ENCODE peak calls at places on chromosomes 16 and 17, in six cellular contexts. One of them, this sample, is unnamed.

GRCh38 chr17:31394544-31394943 is 3.1 kb downstream of the RAB11FIP4 start:
- DNase-seq in amniotic stem cell: peak; percentile 14
- DNase-seq in hypothalamus: no peak
- DNase-seq in nucleus accumbens: no peak
- DNase-seq in putamen: no peak
- DNase-seq in stimulated activated CD4-positive, alpha-beta T cell treated with anti-CD3 and anti-CD28 coated beads, Interleukin-1b, Interleukin-23, amount 100 ng/mL, for 48 hours: peak; percentile 38
- DNase-seq in this sample: no peak

GRCh38 chr16:12896562-12896961 is 4.8 kb upstream of the SHISA9 start:
- DNase-seq in putamen: no peak
- DNase-seq in hypothalamus: no peak
- DNase-seq in amniotic stem cell: no peak
- DNase-seq in nucleus accumbens: no peak
- DNase-seq in stimulated activated CD4-positive, alpha-beta T cell treated with anti-CD3 and anti-CD28 coated beads, Interleukin-1b, Interleukin-23, amount 100 ng/mL, for 48 hours: no peak
- DNase-seq in this sample: no peak

GRCh38 chr16:82016268-82016667 is 5.0 kb upstream of the SDR42E1 start:
- DNase-seq in hypothalamus: no peak
- DNase-seq in amniotic stem cell: no peak
- DNase-seq in nucleus accumbens: no peak
- DNase-seq in putamen: no peak
- DNase-seq in stimulated activated CD4-positive, alpha-beta T cell treated with anti-CD3 and anti-CD28 coated beads, Interleukin-1b, Interleukin-23, amount 100 ng/mL, for 48 hours: no peak
- DNase-seq in this sample: no peak

GRCh38 chr17:62653002-62653830 is 25.7 kb downstream of the MRC2 start:
- DNase-seq in nucleus accumbens: no peak
- DNase-seq in amniotic stem cell: no peak
- DNase-seq in hypothalamus: peak; percentile 34
- DNase-seq in putamen: no peak
- DNase-seq in stimulated activated CD4-positive, alpha-beta T cell treated with anti-CD3 and anti-CD28 coated beads, Interleukin-1b, Interleukin-23, amount 100 ng/mL, for 48 hours: peak; percentile 95
- DNase-seq in this sample: peak; percentile 92

GRCh38 chr16:10510279-10510678 is 70.1 kb downstream of the EMP2 start:
- DNase-seq in amniotic stem cell: no peak
- DNase-seq in putamen: no peak
- DNase-seq in stimulated activated CD4-positive, alpha-beta T cell treated with anti-CD3 and anti-CD28 coated beads, Interleukin-1b, Interleukin-23, amount 100 ng/mL, for 48 hours: no peak
- DNase-seq in nucleus accumbens: no peak
- DNase-seq in hypothalamus: no peak
- DNase-seq in this sample: no peak

GRCh38 chr17:35448214-35448898 is at the start of gene SLFN13:
- DNase-seq in amniotic stem cell: no peak
- DNase-seq in hypothalamus: no peak
- DNase-seq in nucleus accumbens: no peak
- DNase-seq in putamen: no peak
- DNase-seq in stimulated activated CD4-positive, alpha-beta T cell treated with anti-CD3 and anti-CD28 coated beads, Interleukin-1b, Interleukin-23, amount 100 ng/mL, for 48 hours: peak; percentile 95
- DNase-seq in this sample: peak; percentile 90

GRCh38 chr17:64007838-64008282 is 9.7 kb downstream of the PRR29 start:
- DNase-seq in putamen: no peak
- DNase-seq in stimulated activated CD4-positive, alpha-beta T cell treated with anti-CD3 and anti-CD28 coated beads, Interleukin-1b, Interleukin-23, amount 100 ng/mL, for 48 hours: no peak
- DNase-seq in nucleus accumbens: no peak
- DNase-seq in amniotic stem cell: no peak
- DNase-seq in hypothalamus: no peak
- DNase-seq in this sample: no peak

GRCh38 chr16:72739577-72739976 is 308.4 kb downstream of the ZFHX3 start:
- DNase-seq in stimulated activated CD4-positive, alpha-beta T cell treated with anti-CD3 and anti-CD28 coated beads, Interleukin-1b, Interleukin-23, amount 100 ng/mL, for 48 hours: no peak
- DNase-seq in nucleus accumbens: no peak
- DNase-seq in hypothalamus: no peak
- DNase-seq in amniotic stem cell: no peak
- DNase-seq in putamen: no peak
- DNase-seq in this sample: no peak

GRCh38 chr16:68257906-68258800 is 6.2 kb upstream of the SLC7A6 start:
- DNase-seq in amniotic stem cell: no peak
- DNase-seq in stimulated activated CD4-positive, alpha-beta T cell treated with anti-CD3 and anti-CD28 coated beads, Interleukin-1b, Interleukin-23, amount 100 ng/mL, for 48 hours: no peak
- DNase-seq in nucleus accumbens: no peak
- DNase-seq in putamen: no peak
- DNase-seq in hypothalamus: no peak
- DNase-seq in this sample: peak; percentile 47

GRCh38 chr16:81778861-81779539 is at the start of gene PLCG2:
- DNase-seq in stimulated activated CD4-positive, alpha-beta T cell treated with anti-CD3 and anti-CD28 coated beads, Interleukin-1b, Interleukin-23, amount 100 ng/mL, for 48 hours: peak; percentile 59
- DNase-seq in amniotic stem cell: no peak
- DNase-seq in hypothalamus: peak; percentile 32
- DNase-seq in nucleus accumbens: no peak
- DNase-seq in putamen: peak; percentile 14
- DNase-seq in this sample: peak; percentile 98

GRCh38 chr17:77254961-77255741 is 114.4 kb downstream of the SEC14L1 start:
- DNase-seq in hypothalamus: no peak
- DNase-seq in amniotic stem cell: peak; percentile 86
- DNase-seq in putamen: no peak
- DNase-seq in stimulated activated CD4-positive, alpha-beta T cell treated with anti-CD3 and anti-CD28 coated beads, Interleukin-1b, Interleukin-23, amount 100 ng/mL, for 48 hours: no peak
- DNase-seq in nucleus accumbens: peak; percentile 7
- DNase-seq in this sample: peak; percentile 75

GRCh38 chr17:45688820-45689219 is 95.3 kb upstream of the CRHR1 start:
- DNase-seq in amniotic stem cell: no peak
- DNase-seq in hypothalamus: no peak
- DNase-seq in stimulated activated CD4-positive, alpha-beta T cell treated with anti-CD3 and anti-CD28 coated beads, Interleukin-1b, Interleukin-23, amount 100 ng/mL, for 48 hours: no peak
- DNase-seq in putamen: no peak
- DNase-seq in nucleus accumbens: no peak
- DNase-seq in this sample: no peak

This sample was measured in upper lobe of left lung.